ENCODE peak calls at places on chromosomes 2 and 18, in four cellular contexts. A, Z, Y and M are unnamed samples.

GRCh38 chr18:77061946-77062517 is 70.6 kb downstream of the MBP start:
- DNase-seq in Y (no peak), Z (no peak), A (no peak), M (no peak)

GRCh38 chr2:42086500-42086953 is 38.7 kb downstream of the PKDCC start:
- DNase-seq in A (peak), Y (no peak), Z (peak), M (peak)

GRCh38 chr2:52608030-52608429 is 1159.6 kb upstream of the CHAC2 start:
- DNase-seq in A (no peak), Y (no peak), Z (no peak), M (no peak)

GRCh38 chr2:27185331-27186026 is 26.4 kb upstream of the ATRAID start:
- DNase-seq in Y (no peak), A (no peak), Z (peak), M (no peak)

GRCh38 chr2:80852079-80852807 is 547.7 kb upstream of the LRRTM1 start:
- DNase-seq in Y (no peak), Z (no peak), A (no peak), M (no peak)

GRCh38 chr2:23695214-23696162 is 231.4 kb downstream of the ATAD2B start:
- DNase-seq in Y (no peak), A (no peak), Z (no peak), M (no peak)

GRCh38 chr18:50724631-50725235 is 95.1 kb downstream of the MRO start:
- DNase-seq in A (no peak), Z (no peak), Y (no peak), M (no peak)

GRCh38 chr18:48340502-48340901 is 68.7 kb downstream of the ZBTB7C start:
- DNase-seq in A (no peak), Y (no peak), Z (no peak), M (no peak)

GRCh38 chr18:54947115-54947514 is 12.1 kb downstream of the CCDC68 start:
- DNase-seq in Z (no peak), Y (no peak), A (no peak), M (no peak)

GRCh38 chr2:74922592-74923227 is 35.7 kb upstream of the POLE4 start:
- DNase-seq in Z (no peak), A (no peak), Y (no peak), M (no peak)

GRCh38 chr2:21860913-21861312 is 737.1 kb downstream of the TDRD15 start:
- DNase-seq in Z (no peak), Y (no peak), A (no peak), M (no peak)

GRCh38 chr2:225494100-225494459 is 94.6 kb downstream of the NYAP2 start:
- DNase-seq in A (no peak), Y (no peak), Z (no peak), M (no peak)

GRCh38 chr2:152637251-152637650 is 80.0 kb downstream of the PRPF40A start:
- DNase-seq in Z (no peak), A (no peak), Y (no peak), M (no peak)

GRCh38 chr2:236572482-236572881 is 2.9 kb downstream of the ACKR3 start:
- DNase-seq in Y (no peak), Z (no peak), A (no peak), M (no peak)

GRCh38 chr2:172999641-173000387 is 75.8 kb upstream of the MAP3K20 start:
- DNase-seq in Y (no peak), Z (no peak), A (no peak), M (no peak)

GRCh38 chr2:40113272-40113671 is 334.2 kb upstream of the THUMPD2 start:
- DNase-seq in Y (no peak), Z (no peak), A (no peak), M (no peak)

GRCh38 chr2:226135861-226136548 is 663.6 kb downstream of the IRS1 start:
- DNase-seq in A (no peak), Z (no peak), Y (no peak), M (no peak)

GRCh38 chr2:54411801-54412354 is 44.2 kb upstream of the SPTBN1 start:
- DNase-seq in Y (no peak), A (no peak), Z (no peak), M (peak)

GRCh38 chr2:55567298-55567697 is 47.8 kb downstream of the CFAP36 start:
- DNase-seq in Y (no peak), A (no peak), Z (no peak), M (no peak)

GRCh38 chr2:239544846-239545465 is 144.1 kb upstream of the HDAC4 start:
- DNase-seq in A (no peak), Z (no peak), Y (no peak), M (no peak)

GRCh38 chr2:160482673-160483072 is 10.9 kb downstream of the RBMS1 start:
- DNase-seq in Z (no peak), Y (no peak), A (no peak), M (no peak)

DNA sequence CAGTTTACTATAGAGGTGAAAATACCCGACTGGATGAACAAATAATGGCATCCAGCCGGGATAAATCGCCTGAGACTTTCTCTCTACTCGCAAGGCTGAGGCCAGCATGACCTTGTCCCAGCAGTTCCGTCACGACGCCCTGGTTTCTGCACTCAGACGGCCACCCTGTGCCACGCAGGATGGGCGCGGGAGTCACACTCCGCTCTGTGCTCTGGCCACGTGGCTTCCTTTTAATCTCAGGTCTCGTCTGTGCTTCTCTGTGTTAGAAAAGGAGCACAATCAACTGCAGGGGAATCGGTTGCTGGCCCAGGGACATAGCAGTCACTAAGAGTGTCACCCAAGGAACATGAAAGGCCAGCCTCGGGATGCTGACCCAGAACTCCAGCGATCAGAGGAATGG is 194.7 kb upstream of the PXDN start:
- DNase-seq in Z (no peak), Y (no peak), A (no peak), M (no peak)
- TF ChIP-seq SP1 in Z (no peak), Y (no peak), A (no peak), M (no peak)

GRCh38 chr2:1787799-1788477 is 43.6 kb upstream of the PXDN start:
- DNase-seq in Z (no peak), A (no peak), Y (no peak), M (no peak)
- TF ChIP-seq TARDBP in Z (no peak), A (no peak), Y (no peak), M (no peak)

DNA sequence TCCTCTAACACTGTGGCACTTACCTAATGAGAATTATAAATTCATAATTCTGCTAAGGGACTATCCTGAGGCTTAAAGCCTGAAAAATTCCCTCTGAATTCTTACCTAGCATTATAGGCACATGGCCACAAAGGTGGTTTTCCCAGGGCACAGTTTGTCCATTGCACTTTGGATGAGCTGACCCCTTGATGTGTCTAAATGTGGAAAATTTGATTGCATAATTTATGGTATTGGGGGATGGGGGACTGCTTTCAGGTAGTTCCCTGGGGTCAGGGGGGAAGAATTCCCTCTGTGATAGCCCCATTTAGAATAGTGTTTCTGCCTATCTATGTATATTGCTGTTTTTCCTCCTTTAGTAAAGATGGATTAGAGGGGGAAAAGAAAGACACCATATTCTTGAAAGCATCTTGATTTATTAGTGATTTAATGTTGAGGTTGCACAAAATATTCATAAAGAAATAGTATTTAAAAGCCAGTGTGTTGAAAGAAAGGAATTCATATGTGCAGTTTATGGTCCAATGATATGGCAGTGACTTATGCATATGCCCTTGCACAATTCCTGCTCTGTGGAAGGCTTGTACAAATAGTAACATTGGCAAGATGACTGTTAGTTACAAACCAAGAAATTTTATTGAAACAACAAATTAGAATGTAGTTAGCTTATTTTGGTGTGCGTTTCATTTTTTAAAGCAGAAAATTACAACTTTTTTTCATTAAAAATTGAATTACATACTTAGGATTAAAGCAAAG is 8.7 kb upstream of the HTR2B start:
- DNase-seq in Z (peak), A (no peak), Y (no peak), M (no peak)
- TF ChIP-seq FOXK2 in Z (no peak), A (no peak), Y (no peak), M (no peak)

DNA sequence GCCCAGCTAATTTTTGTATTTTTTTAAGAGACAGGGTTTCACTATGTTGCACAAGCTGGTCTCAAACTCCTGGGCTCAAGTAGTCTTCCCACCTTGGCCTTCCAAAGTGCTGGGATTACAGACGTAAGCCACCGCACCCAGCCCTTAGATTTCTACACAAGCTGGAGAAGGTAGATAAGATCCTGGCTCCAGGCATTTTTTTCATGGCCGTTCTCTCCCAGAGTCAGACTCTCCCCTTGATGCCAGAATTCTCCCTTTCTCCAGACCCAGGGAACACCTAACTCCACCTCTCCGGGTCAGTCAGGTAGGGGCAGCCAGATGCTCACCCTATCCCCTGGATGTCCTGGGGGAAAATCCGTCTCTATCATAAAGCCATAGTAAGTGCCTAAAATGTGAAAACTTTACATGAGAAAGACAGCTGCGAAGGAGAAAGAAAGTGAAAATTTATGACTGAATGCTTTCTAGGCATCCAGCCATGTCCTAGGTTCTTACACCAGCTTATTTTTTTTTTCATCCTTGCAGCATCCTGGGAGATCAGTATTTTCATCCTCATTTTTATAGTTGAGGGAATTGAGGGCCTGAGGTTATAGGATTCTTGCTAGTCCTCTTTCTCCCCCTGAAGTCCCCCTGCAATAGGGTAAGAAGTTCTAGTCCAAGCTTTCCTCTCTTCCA is 16.3 kb downstream of the SIX3 start:
- DNase-seq in A (no peak), Z (no peak), Y (no peak), M (no peak)
- TF ChIP-seq SP1 in A (no peak), Z (no peak), Y (no peak), M (no peak)

GRCh38 chr18:49520661-49521145 is 33.7 kb upstream of the C18orf32 start:
- DNase-seq in Z (no peak), A (no peak), Y (no peak), M (no peak)
- TF ChIP-seq TARDBP in Z (no peak), A (no peak), Y (no peak), M (no peak)

GRCh38 chr2:222483513-222484039 is 59.2 kb downstream of the SGPP2 start:
- DNase-seq in A (no peak), Y (no peak), Z (no peak), M (no peak)
- TF ChIP-seq FOXK2 in A (no peak), Y (no peak), Z (no peak), M (no peak)

GRCh38 chr2:174970092-174970491 is 35.1 kb downstream of the CHN1 start:
- DNase-seq in Z (no peak), Y (no peak), A (no peak), M (no peak)
- TF ChIP-seq SP1 in Z (no peak), Y (no peak), A (no peak), M (no peak)

DNA sequence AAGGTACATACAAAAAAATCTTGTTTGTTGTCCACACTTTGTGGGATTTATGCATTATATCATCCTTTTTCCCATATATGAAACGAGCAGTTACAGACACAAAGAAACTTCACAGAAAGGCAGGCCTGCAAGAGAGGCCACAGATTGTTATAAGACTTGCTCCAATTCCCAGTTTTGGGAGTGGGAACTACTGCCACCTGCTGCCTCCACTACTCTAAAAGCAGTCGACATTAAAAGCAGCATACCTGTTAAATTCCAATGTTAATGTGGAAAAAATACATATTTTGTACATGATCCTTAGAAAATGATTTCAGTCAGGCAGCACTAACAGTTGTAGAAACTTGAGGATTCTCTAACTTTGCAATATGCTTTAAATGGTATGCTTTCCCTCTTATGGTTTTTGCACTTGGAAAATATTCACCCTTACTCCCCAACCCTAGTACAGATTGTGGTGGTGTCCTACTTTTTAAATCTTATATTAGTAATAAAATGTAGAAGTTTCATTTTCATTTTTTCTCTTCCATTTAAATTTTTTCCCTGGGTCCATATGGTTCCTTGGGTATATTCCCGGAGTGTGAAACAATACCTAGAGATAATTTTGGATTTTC is 37.9 kb downstream of the SLC38A11 start:
- DNase-seq in A (no peak), Y (no peak), Z (peak), M (peak)
- TF ChIP-seq TARDBP in A (no peak), Y (no peak), Z (no peak), M (no peak)